ENCODE peak calls at places on chromosomes 11 and 22, in four cellular contexts. M is kidney, Y is GM06990, Z is B cell. C is an unnamed sample.

GRCh38 chr11:10484461-10485180 is 29.6 kb downstream of the AMPD3 start:
- DNase-seq in M (no peak), Z (no peak), Y (no peak), C (no peak)

GRCh38 chr11:128772814-128773213 is 78.9 kb downstream of the FLI1 start:
- DNase-seq in Z (peak), M (peak), Y (no peak), C (no peak)

GRCh38 chr22:22465782-22466181 is 42.8 kb downstream of the ZNF280B start:
- DNase-seq in Z (no peak), Y (no peak), M (no peak), C (no peak)

GRCh38 chr11:108927791-108928545 is 263.1 kb downstream of the DDX10 start:
- DNase-seq in Z (no peak), Y (no peak), M (no peak), C (no peak)

GRCh38 chr22:22243033-22243680 is 1.4 kb upstream of the VPREB1 start:
- DNase-seq in Z (no peak), Y (no peak), M (no peak), C (no peak)

GRCh38 chr11:64121637-64122410 is 44.1 kb downstream of the MACROD1 start:
- DNase-seq in M (no peak), Y (no peak), Z (no peak), C (no peak)

GRCh38 chr11:76419896-76420295 is 24.9 kb upstream of the EMSY start:
- DNase-seq in M (no peak), Y (no peak), Z (peak), C (peak)

GRCh38 chr11:12682730-12683500 is 8.7 kb downstream of the TEAD1 start:
- DNase-seq in M (no peak), Y (no peak), Z (no peak), C (no peak)

GRCh38 chr11:76159983-76160661 is 46.2 kb downstream of the WNT11 start:
- DNase-seq in M (peak), Y (no peak), Z (peak), C (no peak)

GRCh38 chr11:105960252-105961245 is 61.5 kb downstream of the MSANTD4 start:
- DNase-seq in Y (no peak), M (peak), Z (no peak), C (no peak)

GRCh38 chr11:123475478-123475877 is 45.4 kb downstream of the GRAMD1B start:
- DNase-seq in Z (no peak), M (no peak), Y (no peak), C (no peak)

GRCh38 chr22:22210375-22210774 is 34.2 kb upstream of the VPREB1 start:
- DNase-seq in Z (no peak), M (peak), Y (peak), C (peak)

GRCh38 chr11:10770626-10771254 is 19.7 kb downstream of the CTR9 start:
- DNase-seq in Z (peak), Y (no peak), M (no peak), C (peak)

GRCh38 chr11:1542267-1542666 is 29.8 kb downstream of the DUSP8 start:
- DNase-seq in Z (no peak), M (no peak), Y (no peak), C (no peak)

GRCh38 chr11:126432525-126432924 is 77.0 kb downstream of the ST3GAL4 start:
- DNase-seq in Z (no peak), Y (no peak), M (no peak), C (no peak)

GRCh38 chr11:44754876-44755552 is 28.3 kb downstream of the TSPAN18 start:
- DNase-seq in M (no peak), Y (no peak), Z (no peak), C (no peak)

GRCh38 chr11:108871152-108871551 is 206.3 kb downstream of the DDX10 start:
- DNase-seq in M (no peak), Y (no peak), Z (no peak), C (peak)

GRCh38 chr11:9806946-9807687 is 143.2 kb downstream of the SWAP70 start:
- DNase-seq in Y (no peak), Z (no peak), M (no peak), C (no peak)

GRCh38 chr22:24819941-24820461 is 14.0 kb downstream of the SGSM1 start:
- DNase-seq in M (no peak), Y (no peak), Z (no peak), C (no peak)

GRCh38 chr22:39932918-39933649 is 27.1 kb upstream of the TMA7B start:
- DNase-seq in Y (no peak), Z (no peak), M (no peak), C (peak)

GRCh38 chr11:75633409-75634011 is 35.3 kb downstream of the MAP6 start:
- DNase-seq in M (no peak), Z (no peak), Y (no peak), C (no peak)

GRCh38 chr11:122691751-122692150 is 36.2 kb downstream of the UBASH3B start:
- DNase-seq in Y (no peak), Z (no peak), M (no peak), C (no peak)

GRCh38 chr11:35272391-35272821 is 133.4 kb downstream of the CD44 start:
- DNase-seq in Z (no peak), Y (peak), M (no peak), C (peak)

GRCh38 chr22:33920927-33921575 is 775 bp upstream of the LARGE1 start:
- DNase-seq in M (peak), Y (peak), Z (peak), C (peak)

GRCh38 chr22:35739642-35740041 is 22.0 kb downstream of the APOL5 start:
- DNase-seq in Y (no peak), M (no peak), Z (no peak), C (no peak)
- TF ChIP-seq CTCF in Y (peak), M (no peak), Z (no peak), C (no peak)

DNA sequence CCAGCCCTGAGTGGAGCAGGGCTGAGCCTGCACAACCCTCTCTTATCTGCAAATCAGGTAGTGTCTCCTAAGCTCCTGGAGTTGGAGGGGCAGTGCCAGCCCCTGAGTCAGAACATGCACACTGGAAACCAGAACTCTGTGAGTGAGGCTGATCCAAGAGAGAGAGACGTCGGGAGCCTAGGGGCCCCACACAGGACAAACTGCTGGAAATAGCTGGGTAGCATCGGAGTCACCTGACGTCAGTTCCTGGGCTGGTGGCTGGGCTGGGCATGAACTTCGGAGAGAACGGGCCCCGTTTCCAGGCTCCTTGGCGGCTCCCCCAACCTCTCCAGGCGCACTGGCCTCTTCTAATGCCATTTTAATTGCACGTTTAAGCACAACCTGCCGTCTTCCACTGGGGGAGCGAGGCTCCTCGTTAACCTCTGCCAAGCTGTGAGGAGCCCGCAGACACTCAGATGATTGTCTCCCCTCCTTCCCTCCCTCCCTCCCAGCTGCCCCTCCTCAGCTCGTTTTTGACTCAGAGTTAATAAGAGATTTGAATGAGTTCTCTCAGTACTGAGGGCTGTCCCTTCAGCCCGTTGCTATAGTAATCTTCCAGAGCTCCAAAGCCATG is 191.2 kb upstream of the TBCEL start:
- DNase-seq in Z (no peak), M (no peak), Y (no peak), C (no peak)
- TF ChIP-seq CTCF in Z (no peak), M (no peak), Y (no peak), C (no peak)

GRCh38 chr11:85809881-85810280 is 1.1 kb downstream of the SYTL2 start:
- DNase-seq in Z (no peak), Y (no peak), M (peak), C (no peak)
- TF ChIP-seq CTCF in Z (no peak), Y (no peak), M (peak), C (no peak)

DNA sequence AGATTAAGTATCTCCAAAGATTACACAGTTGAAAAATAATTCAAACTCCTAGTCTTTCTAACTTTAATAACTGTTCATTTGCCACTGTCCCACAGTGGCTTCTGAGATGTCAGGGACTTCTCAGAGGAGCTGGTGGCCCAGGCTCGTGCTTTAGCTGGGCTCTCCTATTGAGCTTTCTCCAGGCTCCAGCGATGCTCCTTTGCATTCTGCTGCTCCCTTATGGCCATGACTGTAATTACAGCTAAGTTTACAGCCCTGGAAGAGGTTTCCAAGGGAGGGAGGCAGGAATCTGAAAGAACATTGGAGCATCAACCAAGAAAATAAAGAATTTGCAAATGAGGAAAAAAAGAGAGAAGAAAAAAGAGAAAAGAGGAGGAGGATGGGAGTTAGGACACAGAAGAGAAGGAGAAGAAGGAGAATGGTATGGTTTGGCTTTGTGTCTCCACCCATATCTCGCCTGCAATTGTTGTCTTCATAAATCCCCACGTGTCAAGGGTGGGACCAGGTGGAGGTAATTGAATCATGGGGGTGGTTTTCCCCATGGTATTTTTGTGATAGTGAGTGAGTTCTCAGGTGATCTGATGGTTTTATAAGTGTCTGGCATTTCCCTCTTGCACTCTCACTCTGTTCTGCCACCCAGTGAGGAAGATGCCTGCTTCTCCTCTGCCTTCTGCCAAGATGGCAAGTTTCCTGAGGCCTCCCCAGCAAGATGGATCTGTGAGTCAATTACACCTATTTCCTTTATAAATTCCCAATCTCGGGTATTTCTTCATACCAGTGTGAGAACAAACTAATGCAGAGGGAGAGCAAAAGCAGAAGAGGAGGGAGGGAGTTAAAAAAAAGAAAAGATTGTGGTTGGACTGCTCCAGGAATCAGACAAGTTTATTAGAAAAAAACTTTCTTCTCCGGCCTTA is 857.0 kb downstream of the KCNA4 start:
- DNase-seq in M (no peak), Z (no peak), Y (no peak), C (peak)
- TF ChIP-seq CTCF in M (peak), Z (no peak), Y (peak), C (peak)

GRCh38 chr11:79259800-79260199 is 181.0 kb downstream of the TENM4 start:
- DNase-seq in M (no peak), Y (no peak), Z (no peak), C (no peak)
- TF ChIP-seq CTCF in M (peak), Y (no peak), Z (no peak), C (no peak)

GRCh38 chr22:38628444-38628843 is 27.7 kb downstream of the FAM227A start:
- DNase-seq in M (no peak), Y (no peak), Z (no peak), C (no peak)
- TF ChIP-seq CTCF in M (no peak), Y (no peak), Z (no peak), C (no peak)

DNA sequence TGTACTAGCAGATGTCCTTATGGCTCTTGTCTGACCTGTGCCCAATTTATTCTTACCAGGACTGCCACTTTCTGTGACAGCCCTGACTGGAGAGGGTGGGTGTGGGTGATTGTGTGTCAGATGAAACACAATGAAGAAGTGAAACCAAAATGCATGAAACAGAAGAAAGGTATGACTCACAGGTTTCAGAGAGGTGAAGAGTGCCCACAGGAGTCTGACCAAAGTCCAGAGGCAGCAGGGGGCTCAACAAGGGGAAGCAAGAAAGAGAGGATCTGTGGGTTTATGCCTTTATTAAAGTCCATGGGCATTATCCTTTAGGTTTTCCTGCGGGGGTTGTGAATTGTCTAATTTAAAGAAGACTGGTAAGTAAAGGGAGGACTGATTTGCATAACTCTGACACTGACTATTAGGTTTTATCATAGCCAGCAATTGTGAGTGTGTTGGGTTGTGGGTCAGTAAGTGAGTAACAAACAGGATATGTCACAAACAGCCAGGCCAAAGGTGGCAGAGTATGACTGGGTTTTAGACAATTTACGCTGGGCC is 3.9 kb upstream of the OR4C6 start:
- DNase-seq in M (no peak), Z (no peak), Y (peak), C (peak)
- TF ChIP-seq CTCF in M (no peak), Z (no peak), Y (no peak), C (no peak)

GRCh38 chr11:134260503-134260902 is 7.1 kb downstream of the ACAD8 start:
- DNase-seq in Z (no peak), Y (no peak), M (no peak), C (peak)

GRCh38 chr11:134261000-134261399 is 7.6 kb downstream of the ACAD8 start:
- DNase-seq in Y (no peak), M (no peak), Z (no peak), C (no peak)

GRCh38 chr11:134258577-134258976 is 5.2 kb downstream of the ACAD8 start:
- DNase-seq in M (no peak), Y (no peak), Z (no peak), C (no peak)

GRCh38 chr11:134264966-134265365 is 11.2 kb upstream of the GLB1L3 start:
- DNase-seq in Z (no peak), M (no peak), Y (no peak), C (no peak)

GRCh38 chr11:134261626-134262488 is 8.5 kb downstream of the ACAD8 start:
- DNase-seq in M (no peak), Y (no peak), Z (no peak), C (peak)
- TF ChIP-seq CTCF in M (peak), Y (peak), Z (peak), C (peak)

GRCh38 chr11:33025339-33025722 is 9.7 kb downstream of the DEPDC7 start:
- DNase-seq in M (no peak), Y (no peak), Z (no peak), C (no peak)

GRCh38 chr11:33027233-33027632 is 11.6 kb downstream of the DEPDC7 start:
- DNase-seq in M (no peak), Y (no peak), Z (no peak), C (no peak)

GRCh38 chr11:33027846-33028536 is 11.4 kb upstream of the TCP11L1 start:
- DNase-seq in Y (no peak), Z (no peak), M (no peak), C (no peak)

GRCh38 chr11:33033493-33033892 is 5.9 kb upstream of the TCP11L1 start:
- DNase-seq in M (no peak), Y (no peak), Z (no peak), C (no peak)

GRCh38 chr11:33028537-33028914 is 10.8 kb upstream of the TCP11L1 start:
- DNase-seq in Y (no peak), M (no peak), Z (no peak), C (no peak)
- TF ChIP-seq CTCF in Y (no peak), M (no peak), Z (no peak), C (no peak)

DNA sequence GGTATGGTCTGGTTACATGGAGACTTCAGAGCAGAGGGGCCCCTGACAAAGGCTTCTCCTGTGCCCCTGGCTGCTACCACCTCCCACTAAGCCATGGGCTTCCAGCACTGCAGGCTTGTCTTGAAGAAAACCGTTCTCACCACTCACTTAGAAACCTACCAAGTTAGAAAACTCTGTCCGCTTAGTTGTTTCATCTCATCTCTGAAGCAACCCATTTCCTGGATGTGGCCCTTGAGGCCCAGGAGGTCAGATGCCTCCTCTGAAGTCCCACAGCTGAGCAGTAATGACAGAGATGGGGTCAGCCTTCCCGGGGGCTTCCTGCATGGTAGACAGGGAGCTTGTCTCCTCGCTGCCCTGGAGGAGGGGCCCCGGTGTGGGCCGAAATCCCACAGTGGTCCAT is 12.9 kb downstream of the CSF2RB start:
- DNase-seq in M (no peak), Y (no peak), Z (no peak), C (no peak)
- TF ChIP-seq CTCF in M (no peak), Y (no peak), Z (no peak), C (no peak)